ENCODE peak calls at places on chromosomes 13 and 19, in four cellular contexts. H, N, C and Z are unnamed samples.

GRCh38 chr19:39481676-39482075 is 1.0 kb downstream of the TIMM50 start:
- DNase-seq in H (no peak), N (no peak), C (no peak), Z (no peak)

GRCh38 chr13:44313674-44314073 is 60.0 kb upstream of the SERP2 start:
- DNase-seq in H (peak; percentile 88), N (no peak), C (peak; percentile 9), Z (peak; percentile 81)

GRCh38 chr13:43019811-43020210 is 3.6 kb upstream of the DNAJC15 start:
- DNase-seq in H (no peak), N (no peak), C (no peak), Z (no peak)

GRCh38 chr13:44955421-44955820 is 33.9 kb downstream of the NUFIP1 start:
- DNase-seq in H (no peak), N (no peak), C (peak; percentile 27), Z (no peak)

GRCh38 chr19:33482486-33482885 is 39.1 kb downstream of the PEPD start:
- DNase-seq in H (no peak), N (no peak), C (no peak), Z (no peak)

GRCh38 chr13:110869231-110869804 is 45.6 kb downstream of the ANKRD10 start:
- DNase-seq in H (no peak), N (no peak), C (peak; percentile 52), Z (no peak)

GRCh38 chr13:111903143-111903542 is 163.8 kb upstream of the SOX1 start:
- DNase-seq in H (no peak), N (no peak), C (no peak), Z (no peak)

GRCh38 chr13:44719857-44720671 is 143.9 kb upstream of the TSC22D1 start:
- DNase-seq in H (peak; percentile 88), N (no peak), C (no peak), Z (peak; percentile 57)

GRCh38 chr19:58128041-58128685 is 22.4 kb downstream of the ZNF329 start:
- DNase-seq in H (peak; percentile 14), N (no peak), C (no peak), Z (no peak)

GRCh38 chr13:113160983-113161382 is 2.5 kb downstream of the PROZ start:
- DNase-seq in H (no peak), N (no peak), C (no peak), Z (no peak)

GRCh38 chr19:6459356-6460098 is at the start of gene SLC25A23:
- DNase-seq in H (peak; percentile 73), N (peak; percentile 33), C (peak; percentile 77), Z (peak; percentile 94)

GRCh38 chr13:102049853-102050252 is 352.0 kb downstream of the FGF14 start:
- DNase-seq in H (no peak), N (no peak), C (no peak), Z (no peak)

GRCh38 chr13:20125129-20125782 is 35.6 kb downstream of the GJA3 start:
- DNase-seq in H (peak; percentile 93), N (no peak), C (no peak), Z (peak; percentile 90)

GRCh38 chr13:105655046-105655445 is 880.4 kb downstream of the EFNB2 start:
- DNase-seq in H (no peak), N (no peak), C (no peak), Z (no peak)

GRCh38 chr13:32001392-32001768 is 30.2 kb upstream of the FRY start:
- DNase-seq in H (peak; percentile 71), N (no peak), C (no peak), Z (peak; percentile 91)

GRCh38 chr13:49807681-49808080 is 15.2 kb upstream of the KPNA3 start:
- DNase-seq in H (no peak), N (no peak), C (no peak), Z (no peak)

GRCh38 chr19:3543150-3544053 is 4.4 kb downstream of the TEKTIP1 start:
- DNase-seq in H (no peak), N (no peak), C (no peak), Z (peak; percentile 87)

GRCh38 chr13:100892981-100893380 is 218.4 kb upstream of the TMTC4 start:
- DNase-seq in H (no peak), N (no peak), C (no peak), Z (peak; percentile 36)

GRCh38 chr19:2618611-2619010 is 83.9 kb downstream of the GNG7 start:
- DNase-seq in H (peak; percentile 75), N (no peak), C (peak; percentile 67), Z (peak; percentile 90)

GRCh38 chr19:5949792-5950305 is 28.1 kb downstream of the RANBP3 start:
- DNase-seq in H (no peak), N (no peak), C (no peak), Z (peak; percentile 35)

GRCh38 chr13:114069376-114070097 is 62.9 kb downstream of the RASA3 start:
- DNase-seq in H (no peak), N (no peak), C (no peak), Z (peak; percentile 73)

GRCh38 chr19:31979362-31979761 is 366.0 kb upstream of the ZNF507 start:
- DNase-seq in H (no peak), N (no peak), C (no peak), Z (no peak)

GRCh38 chr13:59447846-59448620 is 715.7 kb downstream of the DIAPH3 start:
- DNase-seq in H (peak; percentile 13), N (peak; percentile 87), C (no peak), Z (no peak)

GRCh38 chr13:44458313-44458975 is 84.8 kb downstream of the SERP2 start:
- DNase-seq in H (no peak), N (no peak), C (no peak), Z (no peak)

GRCh38 chr13:114111577-114111976 is 20.8 kb downstream of the RASA3 start:
- DNase-seq in H (peak; percentile 56), N (no peak), C (no peak), Z (peak; percentile 80)

GRCh38 chr13:25397763-25398162 is 26.0 kb downstream of the ATP8A2 start:
- DNase-seq in H (no peak), N (no peak), C (no peak), Z (no peak)

GRCh38 chr19:19417618-19418270 is 12.3 kb downstream of the GATAD2A start:
- DNase-seq in H (no peak), N (no peak), C (no peak), Z (no peak)

GRCh38 chr13:112061367-112062046 is 5.4 kb upstream of the SOX1 start:
- DNase-seq in H (no peak), N (no peak), C (no peak), Z (peak; percentile 80)

DNA sequence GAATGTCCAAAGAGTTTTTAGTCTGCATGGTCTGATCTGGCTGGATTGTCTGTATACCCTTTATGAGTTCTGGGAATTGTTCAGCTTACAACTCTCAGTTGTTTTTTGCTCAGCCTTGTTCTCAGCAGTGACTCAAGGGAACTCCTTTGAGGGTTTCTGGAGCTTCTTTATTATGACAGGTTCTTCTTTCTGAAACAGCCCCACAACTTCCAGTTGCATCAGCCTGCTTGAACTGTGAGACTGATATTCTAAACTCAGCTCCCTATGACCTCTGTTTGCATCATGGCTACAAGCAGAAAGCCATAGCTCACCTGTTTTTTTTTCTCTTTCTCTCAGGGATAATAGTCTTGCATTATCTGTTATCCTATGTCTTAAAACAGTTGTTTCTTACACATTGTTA is 85.0 kb downstream of the TDRD3 start:
- DNase-seq in H (peak; percentile 11), N (no peak), C (no peak), Z (no peak)
- H3K27ac ChIP-seq in H (no peak overlapping the region), N (no peak overlapping the region), C (no peak overlapping the region), Z (no peak overlapping the region)

GRCh38 chr19:49359851-49360845 is 2.1 kb downstream of the TEAD2 start:
- DNase-seq in H (no peak), N (no peak), C (no peak), Z (peak; percentile 83)
- H3K79me2 ChIP-seq in H (no peaks in the 10 kb centered on the region), N (peaks cover 34% of the 10 kb centered on the region), C (no peaks in the 10 kb centered on the region), Z (peaks cover 6% of the 10 kb centered on the region)

DNA sequence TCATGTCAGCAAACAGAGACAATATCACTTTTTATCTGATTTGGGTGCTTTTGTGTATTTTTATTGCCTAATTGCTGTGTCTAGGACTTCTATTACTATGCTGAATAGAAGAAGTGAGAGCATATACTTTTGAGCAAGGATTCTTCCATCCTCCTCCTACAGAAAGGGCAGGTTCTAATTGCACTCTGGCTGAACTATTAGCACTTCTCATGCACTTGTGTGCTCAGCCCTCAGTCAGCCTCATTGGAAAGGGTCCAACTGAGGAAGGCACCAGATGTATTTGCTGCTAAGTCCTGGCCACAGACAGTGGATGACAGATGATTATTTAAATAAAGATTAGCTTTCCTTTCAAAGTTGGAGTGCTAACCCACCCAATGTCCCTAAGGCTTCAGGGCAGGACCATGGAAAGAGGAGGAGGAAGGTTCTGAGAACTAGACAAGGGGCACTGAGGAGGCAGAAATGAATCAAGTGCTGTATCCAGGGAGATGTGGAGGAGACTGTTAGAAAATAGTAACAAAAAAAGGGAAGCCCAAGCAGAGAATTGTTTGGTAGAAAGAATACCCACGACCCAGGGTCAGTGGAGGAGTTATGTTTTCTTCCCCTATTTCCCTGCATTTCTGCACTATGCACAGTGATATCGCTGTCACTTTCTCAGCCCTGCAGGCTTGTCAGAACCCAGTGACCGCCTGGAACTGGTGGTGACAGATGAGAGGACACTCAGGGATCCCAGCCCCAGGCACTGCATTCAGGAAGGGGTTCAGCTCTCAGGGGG is 8.0 kb downstream of the LILRB4 start:
- DNase-seq in H (no peak), N (no peak), C (no peak), Z (no peak)
- H3K9me3 ChIP-seq in H (no peaks in the 10 kb centered on the region), N (peaks cover 48% of the 10 kb centered on the region), C (no peaks in the 10 kb centered on the region), Z (no peaks in the 10 kb centered on the region)

GRCh38 chr19:41905273-41906002 is 22.5 kb downstream of the ARHGEF1 start:
- DNase-seq in H (no peak), N (no peak), C (no peak), Z (no peak)
- H3K27ac ChIP-seq in H (no peak overlapping the region), N (no peak overlapping the region), C (no peak overlapping the region), Z (no peak overlapping the region)

DNA sequence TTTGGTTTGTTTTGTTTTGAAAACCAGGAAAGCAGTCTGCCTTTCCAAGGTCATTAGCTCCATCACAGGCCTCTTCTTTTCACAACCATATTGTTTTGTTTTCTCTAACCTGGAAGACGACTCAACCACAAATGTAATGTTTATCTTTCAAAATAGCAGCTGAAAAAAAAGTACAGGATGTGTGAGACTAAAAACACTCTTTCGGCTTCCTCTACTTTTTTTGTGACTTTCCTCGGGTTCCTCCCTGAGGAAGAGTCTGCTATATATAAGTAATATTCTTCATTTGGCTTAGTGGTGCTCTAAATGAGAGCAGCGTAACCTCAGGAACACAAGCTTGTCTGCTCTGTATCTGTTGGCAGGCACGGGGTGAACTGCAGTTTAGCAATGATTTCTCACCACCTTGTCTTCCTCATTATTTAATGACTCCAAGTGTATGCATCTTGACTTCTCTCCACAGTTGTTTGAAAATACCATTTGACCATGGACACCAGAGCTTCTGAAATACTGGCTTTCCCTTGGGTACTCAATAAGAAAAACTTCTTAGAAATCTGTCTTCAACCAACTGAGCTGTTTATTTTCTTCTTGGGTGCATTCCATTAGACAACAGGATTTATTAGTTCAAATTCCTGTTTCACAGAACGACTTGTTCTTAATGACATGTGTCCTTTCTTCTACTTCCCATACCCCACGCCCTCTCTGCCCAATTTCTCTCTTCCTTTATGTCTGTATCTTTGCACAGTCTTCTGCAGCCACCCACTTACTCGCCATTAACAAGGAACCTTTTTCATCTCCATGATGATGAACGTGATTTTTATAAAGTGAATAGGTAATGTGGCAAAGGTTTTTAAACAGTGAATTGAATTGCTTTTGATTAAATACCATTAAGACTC is 11.5 kb upstream of the ITM2B start:
- DNase-seq in H (peak; percentile 39), N (no peak), C (no peak), Z (peak; percentile 22)
- H3K79me2 ChIP-seq in H (no peaks in the 10 kb centered on the region), N (no peaks in the 10 kb centered on the region), C (no peaks in the 10 kb centered on the region), Z (no peaks in the 10 kb centered on the region)

DNA sequence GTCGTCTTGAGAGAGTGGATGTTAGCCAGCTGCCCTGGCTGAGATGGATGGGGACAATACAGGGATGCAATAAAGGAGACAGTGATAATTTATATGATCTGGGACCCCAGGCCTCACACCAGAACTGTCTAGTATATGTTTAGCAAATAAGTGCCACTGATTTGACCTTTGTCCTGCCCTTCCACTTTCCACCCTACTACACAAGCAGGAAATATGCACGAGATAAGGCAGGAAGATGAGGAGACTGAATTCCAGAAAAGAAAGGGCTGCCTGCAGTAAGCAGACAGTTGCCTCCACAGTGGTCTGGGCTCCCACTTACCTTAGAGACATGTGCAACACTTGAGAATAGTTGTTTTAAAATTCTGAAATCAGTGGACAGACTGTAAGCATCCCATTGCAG is 80.2 kb upstream of the ZNF91 start:
- DNase-seq in H (no peak), N (no peak), C (no peak), Z (no peak)
- H3K9me3 ChIP-seq in H (no peaks in the 10 kb centered on the region), N (peaks cover 54% of the 10 kb centered on the region), C (peaks cover 30% of the 10 kb centered on the region), Z (no peaks in the 10 kb centered on the region)

GRCh38 chr19:14497347-14497921 is 1.5 kb upstream of the GIPC1 start:
- DNase-seq in H (peak; percentile 53), N (no peak), C (peak; percentile 60), Z (peak; percentile 87)
- H3K27ac ChIP-seq in H (peak overlapping the region; percentile 5), N (no peak overlapping the region), C (peak overlapping the region; percentile 82), Z (no peak overlapping the region)